ENCODE peak calls at places on chromosome 11, in four cellular contexts. P is hippocampal formation, E is choroid plexus epithelial cell, K is AG10803. H is an unnamed sample.

GRCh38 chr11:47241740-47242400 is 6.7 kb downstream of the ACP2 start:
- DNase-seq in P (no peak), E (no peak), K (peak), H (peak)

GRCh38 chr11:65859812-65860277 is 388 bp upstream of the MUS81 start:
- DNase-seq in P (no peak), E (no peak), K (no peak), H (no peak)

GRCh38 chr11:16357776-16358175 is 1.4 kb upstream of the SOX6 start:
- DNase-seq in P (no peak), E (no peak), K (no peak), H (no peak)

GRCh38 chr11:118998822-118999221 is 884 bp downstream of the CENATAC start:
- DNase-seq in P (no peak), E (peak), K (peak), H (peak)

GRCh38 chr11:95674669-95675358 is 114.8 kb downstream of the FAM76B start:
- DNase-seq in P (no peak), E (no peak), K (no peak), H (no peak)

GRCh38 chr11:66851698-66852465 is 5.0 kb upstream of the LRFN4 start:
- DNase-seq in P (no peak), E (no peak), K (no peak), H (no peak)

GRCh38 chr11:9601041-9601875 is 27.8 kb downstream of the WEE1 start:
- DNase-seq in P (peak), E (peak), K (peak), H (peak)

GRCh38 chr11:35321532-35322320 is 97.6 kb downstream of the SLC1A2 start:
- DNase-seq in P (no peak), E (no peak), K (peak), H (peak)

GRCh38 chr11:119178166-119178680 is 7.1 kb upstream of the NHERF4 start:
- DNase-seq in P (no peak), E (peak), K (no peak), H (no peak)

GRCh38 chr11:132343445-132343844 is 973.0 kb downstream of the NTM start:
- DNase-seq in P (no peak), E (no peak), K (no peak), H (no peak)

GRCh38 chr11:35420371-35420770 is 1.0 kb upstream of the SLC1A2 start:
- DNase-seq in P (no peak), E (no peak), K (no peak), H (no peak)

GRCh38 chr11:34613462-34614183 is 7.3 kb upstream of the EHF start:
- DNase-seq in P (no peak), E (no peak), K (no peak), H (no peak)

GRCh38 chr11:2099523-2100316 is 39.5 kb downstream of the IGF2 start:
- DNase-seq in P (no peak), E (no peak), K (no peak), H (no peak)

GRCh38 chr11:101100601-101101000 is 29.0 kb downstream of the PGR start:
- DNase-seq in P (no peak), E (no peak), K (no peak), H (no peak)

GRCh38 chr11:14969922-14970323 is 2.2 kb downstream of the CALCA start:
- DNase-seq in P (no peak), E (peak), K (no peak), H (peak)

GRCh38 chr11:69938206-69938605 is 119.0 kb upstream of the FGF3 start:
- DNase-seq in P (no peak), E (no peak), K (no peak), H (no peak)

GRCh38 chr11:45664376-45665205 is 831 bp downstream of the CHST1 start:
- DNase-seq in P (no peak), E (no peak), K (no peak), H (no peak)

GRCh38 chr11:6321356-6321755 is 1.1 kb upstream of the CAVIN3 start:
- DNase-seq in P (no peak), E (no peak), K (no peak), H (peak)

GRCh38 chr11:48095779-48096470 is 115.6 kb downstream of the PTPRJ start:
- DNase-seq in P (no peak), E (no peak), K (peak), H (no peak)

GRCh38 chr11:62930157-62930556 is 9.0 kb upstream of the CHRM1 start:
- DNase-seq in P (no peak), E (no peak), K (no peak), H (no peak)

H was measured in HFFc6.